ENCODE peak calls at places on chromosome 21, in six cellular contexts. L is heart right ventricle; R is cardiac muscle cell; X is right lobe of liver; T is frontal cortex; V is activated CD8-positive, alpha-beta T cell treated with anti-CD3 and anti-CD28 coated beads for 36 hours. A is an unnamed sample.

GRCh38 chr21:17003221-17003620 is 509.6 kb upstream of the CXADR start:
- DNase-seq in L (no peak), R (peak; percentile 2), X (no peak), T (no peak), V (no peak), A (no peak)

GRCh38 chr21:41861255-41861654 is 17.9 kb downstream of the PRDM15 start:
- DNase-seq in L (no peak), R (no peak), X (no peak), T (no peak), V (no peak), A (no peak)

GRCh38 chr21:42862123-42862475 is 17.2 kb downstream of the WDR4 start:
- DNase-seq in L (no peak), R (no peak), X (no peak), T (no peak), V (no peak), A (no peak)

GRCh38 chr21:45378258-45378966 is 26.6 kb upstream of the COL18A1 start:
- DNase-seq in L (no peak), R (no peak), X (no peak), T (no peak), V (no peak), A (no peak)

GRCh38 chr21:39106881-39107462 is 76.3 kb downstream of the PSMG1 start:
- DNase-seq in L (no peak), R (no peak), X (no peak), T (no peak), V (no peak), A (no peak)

GRCh38 chr21:34274001-34274400 is 89.8 kb upstream of the KCNE2 start:
- DNase-seq in L (no peak), R (peak; percentile 61), X (no peak), T (no peak), V (no peak), A (no peak)

GRCh38 chr21:45974073-45975016 is 7.2 kb upstream of the COL6A1 start:
- DNase-seq in L (peak; percentile 67), R (peak; percentile 75), X (no peak), T (peak; percentile 61), V (peak; percentile 27), A (peak; percentile 53)

GRCh38 chr21:26007911-26008579 is 162.5 kb downstream of the APP start:
- DNase-seq in L (no peak), R (peak; percentile 32), X (no peak), T (no peak), V (no peak), A (no peak)

GRCh38 chr21:29305068-29305467 is 6.3 kb downstream of the BACH1 start:
- DNase-seq in L (no peak), R (no peak), X (no peak), T (no peak), V (no peak), A (no peak)

GRCh38 chr21:34351786-34352241 is 12.0 kb upstream of the KCNE2 start:
- DNase-seq in L (peak; percentile 34), R (peak; percentile 40), X (peak; percentile 75), T (peak; percentile 49), V (peak; percentile 46), A (peak; percentile 69)

GRCh38 chr21:36508948-36509347 is 29.0 kb upstream of the CLDN14 start:
- DNase-seq in L (no peak), R (no peak), X (no peak), T (no peak), V (no peak), A (no peak)

GRCh38 chr21:39869141-39869818 is 2.0 kb downstream of the PCP4 start:
- DNase-seq in L (no peak), R (no peak), X (no peak), T (no peak), V (no peak), A (no peak)

GRCh38 chr21:37380349-37381323 is 14.1 kb downstream of the DYRK1A start:
- DNase-seq in L (no peak), R (no peak), X (peak; percentile 61), T (no peak), V (no peak), A (no peak)

GRCh38 chr21:38979271-38980196 is 173.8 kb downstream of the ETS2 start:
- DNase-seq in L (no peak), R (peak; percentile 48), X (no peak), T (no peak), V (peak; percentile 68), A (peak; percentile 64)

GRCh38 chr21:31343680-31344480 is at the start of gene TIAM1:
- DNase-seq in L (peak; percentile 47), R (peak; percentile 79), X (no peak), T (peak; percentile 48), V (peak; percentile 47), A (peak; percentile 34)

GRCh38 chr21:45865106-45865835 is 116.3 kb upstream of the COL6A1 start:
- DNase-seq in L (no peak), R (peak; percentile 91), X (no peak), T (no peak), V (no peak), A (no peak)

GRCh38 chr21:29022141-29022540 is 2.3 kb upstream of the USP16 start:
- DNase-seq in L (no peak), R (no peak), X (no peak), T (no peak), V (peak; percentile 51), A (peak; percentile 15)

GRCh38 chr21:26550357-26550756 is 22.7 kb downstream of the CYYR1 start:
- DNase-seq in L (no peak), R (peak; percentile 6), X (no peak), T (no peak), V (no peak), A (no peak)

GRCh38 chr21:42799516-42799915 is 79.8 kb downstream of the WDR4 start:
- DNase-seq in L (no peak), R (no peak), X (no peak), T (no peak), V (peak; percentile 54), A (no peak)

GRCh38 chr21:44329086-44329889 is 9.9 kb downstream of the CFAP410 start:
- DNase-seq in L (no peak), R (no peak), X (no peak), T (no peak), V (no peak), A (no peak)

GRCh38 chr21:29196021-29196663 is 65.7 kb downstream of the MAP3K7CL start:
- DNase-seq in L (no peak), R (peak; percentile 94), X (no peak), T (no peak), V (peak; percentile 88), A (peak; percentile 95)

GRCh38 chr21:45259206-45259795 is 28.4 kb downstream of the POFUT2 start:
- DNase-seq in L (no peak), R (peak; percentile 10), X (peak; percentile 42), T (no peak), V (no peak), A (no peak)

GRCh38 chr21:26093094-26093493 is 77.5 kb downstream of the APP start:
- DNase-seq in L (no peak), R (no peak), X (no peak), T (no peak), V (no peak), A (no peak)

GRCh38 chr21:28776251-28776650 is 216.4 kb downstream of the LTN1 start:
- DNase-seq in L (no peak), R (peak; percentile 68), X (no peak), T (no peak), V (peak; percentile 77), A (peak; percentile 12)

GRCh38 chr21:46145840-46146691 is 9.3 kb downstream of the FTCD start:
- DNase-seq in L (peak; percentile 11), R (no peak), X (peak; percentile 48), T (no peak), V (no peak), A (no peak)

GRCh38 chr21:24840287-24840686 is 767.0 kb downstream of the MRPL39 start:
- DNase-seq in L (no peak), R (no peak), X (no peak), T (no peak), V (no peak), A (no peak)

GRCh38 chr21:38843806-38844479 is 38.2 kb downstream of the ETS2 start:
- DNase-seq in L (no peak), R (peak; percentile 76), X (no peak), T (no peak), V (no peak), A (no peak)

GRCh38 chr21:43865471-43866181 is 603 bp downstream of the AGPAT3 start:
- DNase-seq in L (peak; percentile 60), R (peak; percentile 38), X (peak; percentile 77), T (peak; percentile 71), V (peak; percentile 55), A (peak; percentile 54)

GRCh38 chr21:46003575-46004007 is 22.0 kb downstream of the COL6A1 start:
- DNase-seq in L (peak; percentile 20), R (no peak), X (peak; percentile 45), T (no peak), V (peak; percentile 0), A (no peak)

GRCh38 chr21:45900034-45900868 is 81.3 kb upstream of the COL6A1 start:
- DNase-seq in L (no peak), R (no peak), X (no peak), T (no peak), V (no peak), A (no peak)

GRCh38 chr21:36753556-36753955 is 54.6 kb downstream of the SIM2 start:
- DNase-seq in L (no peak), R (peak; percentile 60), X (no peak), T (no peak), V (no peak), A (no peak)

GRCh38 chr21:44714905-44715304 is 3.5 kb upstream of the TSPEAR start:
- DNase-seq in L (no peak), R (no peak), X (no peak), T (no peak), V (no peak), A (no peak)

GRCh38 chr21:31354604-31355443 is 10.8 kb upstream of the TIAM1 start:
- DNase-seq in L (no peak), R (peak; percentile 57), X (no peak), T (no peak), V (peak; percentile 88), A (no peak)

A was measured in NB4.